ENCODE peak calls at places on chromosomes 12 and 14, in seven cellular contexts. One of them, this sample, is unnamed.

GRCh38 chr14:94051115-94051514 is 25.0 kb downstream of the OTUB2 start:
- DNase-seq in activated T-helper 1 cell treated with anti-CD3 and anti-CD28 coated beads, Interleukin-2, amount 50 U/mL, for 16 hours: no peak
- DNase-seq in stimulated activated CD8-positive, alpha-beta memory T cell treated with anti-CD3 and anti-CD28 coated beads, Interleukin-2, amount 100 ng/mL, for 1 hour: no peak
- DNase-seq in head of caudate nucleus: peak; percentile 83
- DNase-seq in renal cortical epithelial cell: peak; percentile 48
- DNase-seq in mesendoderm: peak; percentile 46
- DNase-seq in left cardiac atrium: peak; percentile 58
- DNase-seq in this sample: no peak

GRCh38 chr12:93261505-93262094 is 116.1 kb upstream of the NUDT4 start:
- DNase-seq in activated T-helper 1 cell treated with anti-CD3 and anti-CD28 coated beads, Interleukin-2, amount 50 U/mL, for 16 hours: no peak
- DNase-seq in stimulated activated CD8-positive, alpha-beta memory T cell treated with anti-CD3 and anti-CD28 coated beads, Interleukin-2, amount 100 ng/mL, for 1 hour: no peak
- DNase-seq in head of caudate nucleus: no peak
- DNase-seq in renal cortical epithelial cell: no peak
- DNase-seq in mesendoderm: no peak
- DNase-seq in left cardiac atrium: no peak
- DNase-seq in this sample: no peak

GRCh38 chr14:92040431-92041040 is 677 bp upstream of the TRIP11 start:
- DNase-seq in activated T-helper 1 cell treated with anti-CD3 and anti-CD28 coated beads, Interleukin-2, amount 50 U/mL, for 16 hours: no peak
- DNase-seq in stimulated activated CD8-positive, alpha-beta memory T cell treated with anti-CD3 and anti-CD28 coated beads, Interleukin-2, amount 100 ng/mL, for 1 hour: no peak
- DNase-seq in head of caudate nucleus: no peak
- DNase-seq in renal cortical epithelial cell: peak; percentile 63
- DNase-seq in mesendoderm: peak; percentile 62
- DNase-seq in left cardiac atrium: no peak
- DNase-seq in this sample: no peak

GRCh38 chr12:26113194-26113654 is 11.6 kb downstream of the BHLHE41 start:
- DNase-seq in activated T-helper 1 cell treated with anti-CD3 and anti-CD28 coated beads, Interleukin-2, amount 50 U/mL, for 16 hours: no peak
- DNase-seq in stimulated activated CD8-positive, alpha-beta memory T cell treated with anti-CD3 and anti-CD28 coated beads, Interleukin-2, amount 100 ng/mL, for 1 hour: no peak
- DNase-seq in head of caudate nucleus: no peak
- DNase-seq in renal cortical epithelial cell: no peak
- DNase-seq in mesendoderm: no peak
- DNase-seq in left cardiac atrium: no peak
- DNase-seq in this sample: peak; percentile 49

GRCh38 chr14:32313977-32314376 is 15.1 kb upstream of the AKAP6 start:
- DNase-seq in activated T-helper 1 cell treated with anti-CD3 and anti-CD28 coated beads, Interleukin-2, amount 50 U/mL, for 16 hours: no peak
- DNase-seq in stimulated activated CD8-positive, alpha-beta memory T cell treated with anti-CD3 and anti-CD28 coated beads, Interleukin-2, amount 100 ng/mL, for 1 hour: no peak
- DNase-seq in head of caudate nucleus: no peak
- DNase-seq in renal cortical epithelial cell: no peak
- DNase-seq in mesendoderm: peak; percentile 11
- DNase-seq in left cardiac atrium: no peak
- DNase-seq in this sample: no peak

GRCh38 chr14:60092516-60092915 is 793 bp downstream of the PCNX4 start:
- DNase-seq in activated T-helper 1 cell treated with anti-CD3 and anti-CD28 coated beads, Interleukin-2, amount 50 U/mL, for 16 hours: no peak
- DNase-seq in stimulated activated CD8-positive, alpha-beta memory T cell treated with anti-CD3 and anti-CD28 coated beads, Interleukin-2, amount 100 ng/mL, for 1 hour: no peak
- DNase-seq in head of caudate nucleus: no peak
- DNase-seq in renal cortical epithelial cell: peak; percentile 30
- DNase-seq in mesendoderm: peak; percentile 38
- DNase-seq in left cardiac atrium: peak; percentile 24
- DNase-seq in this sample: no peak

GRCh38 chr12:6647083-6647604 is at the start of gene ACRBP:
- DNase-seq in activated T-helper 1 cell treated with anti-CD3 and anti-CD28 coated beads, Interleukin-2, amount 50 U/mL, for 16 hours: no peak
- DNase-seq in stimulated activated CD8-positive, alpha-beta memory T cell treated with anti-CD3 and anti-CD28 coated beads, Interleukin-2, amount 100 ng/mL, for 1 hour: no peak
- DNase-seq in head of caudate nucleus: peak; percentile 84
- DNase-seq in renal cortical epithelial cell: peak; percentile 42
- DNase-seq in mesendoderm: peak; percentile 64
- DNase-seq in left cardiac atrium: peak; percentile 88
- DNase-seq in this sample: peak; percentile 87

GRCh38 chr12:72081787-72082186 is 143.1 kb downstream of the TPH2 start:
- DNase-seq in activated T-helper 1 cell treated with anti-CD3 and anti-CD28 coated beads, Interleukin-2, amount 50 U/mL, for 16 hours: no peak
- DNase-seq in stimulated activated CD8-positive, alpha-beta memory T cell treated with anti-CD3 and anti-CD28 coated beads, Interleukin-2, amount 100 ng/mL, for 1 hour: no peak
- DNase-seq in head of caudate nucleus: no peak
- DNase-seq in renal cortical epithelial cell: no peak
- DNase-seq in mesendoderm: no peak
- DNase-seq in left cardiac atrium: no peak
- DNase-seq in this sample: no peak

GRCh38 chr12:8887285-8887715 is 27.0 kb upstream of the PHC1 start:
- DNase-seq in activated T-helper 1 cell treated with anti-CD3 and anti-CD28 coated beads, Interleukin-2, amount 50 U/mL, for 16 hours: no peak
- DNase-seq in stimulated activated CD8-positive, alpha-beta memory T cell treated with anti-CD3 and anti-CD28 coated beads, Interleukin-2, amount 100 ng/mL, for 1 hour: no peak
- DNase-seq in head of caudate nucleus: no peak
- DNase-seq in renal cortical epithelial cell: peak; percentile 70
- DNase-seq in mesendoderm: no peak
- DNase-seq in left cardiac atrium: no peak
- DNase-seq in this sample: no peak

GRCh38 chr14:34931206-34931605 is 51.6 kb upstream of the SRP54 start:
- DNase-seq in activated T-helper 1 cell treated with anti-CD3 and anti-CD28 coated beads, Interleukin-2, amount 50 U/mL, for 16 hours: no peak
- DNase-seq in stimulated activated CD8-positive, alpha-beta memory T cell treated with anti-CD3 and anti-CD28 coated beads, Interleukin-2, amount 100 ng/mL, for 1 hour: no peak
- DNase-seq in head of caudate nucleus: no peak
- DNase-seq in renal cortical epithelial cell: peak; percentile 35
- DNase-seq in mesendoderm: no peak
- DNase-seq in left cardiac atrium: no peak
- DNase-seq in this sample: no peak

GRCh38 chr12:10501031-10501430 is 4.7 kb upstream of the EIF2S3B start:
- DNase-seq in activated T-helper 1 cell treated with anti-CD3 and anti-CD28 coated beads, Interleukin-2, amount 50 U/mL, for 16 hours: no peak
- DNase-seq in stimulated activated CD8-positive, alpha-beta memory T cell treated with anti-CD3 and anti-CD28 coated beads, Interleukin-2, amount 100 ng/mL, for 1 hour: no peak
- DNase-seq in head of caudate nucleus: no peak
- DNase-seq in renal cortical epithelial cell: peak; percentile 28
- DNase-seq in mesendoderm: no peak
- DNase-seq in left cardiac atrium: no peak
- DNase-seq in this sample: no peak

GRCh38 chr14:23951590-23952143 is 1.9 kb upstream of the DHRS4 start:
- DNase-seq in activated T-helper 1 cell treated with anti-CD3 and anti-CD28 coated beads, Interleukin-2, amount 50 U/mL, for 16 hours: no peak
- DNase-seq in stimulated activated CD8-positive, alpha-beta memory T cell treated with anti-CD3 and anti-CD28 coated beads, Interleukin-2, amount 100 ng/mL, for 1 hour: no peak
- DNase-seq in head of caudate nucleus: peak; percentile 63
- DNase-seq in renal cortical epithelial cell: peak; percentile 22
- DNase-seq in mesendoderm: peak; percentile 32
- DNase-seq in left cardiac atrium: no peak
- DNase-seq in this sample: no peak

This sample was measured in heart right ventricle.